ENCODE peak calls at places on chromosomes 5 and 9, in six cellular contexts. Z is OCI-LY7, J is fibroblast of lung, X is SK-N-SH, H is MM.1S, O is A549. G is an unnamed sample. For H3K4me1, the result is how much of the 10 kb centered on the place peaks cover.

GRCh38 chr9:134863306-134863902 is 17.2 kb upstream of the FCN2 start:
- DNase-seq in X (no peak), O (no peak), H (no peak), Z (no peak), J (no peak), G (no peak)

GRCh38 chr9:120331913-120332312 is 248.1 kb downstream of the CDK5RAP2 start:
- DNase-seq in X (no peak), H (no peak), Z (no peak), O (no peak), J (peak), G (no peak)

GRCh38 chr5:2148312-2149195 is 265.8 kb upstream of the IRX4 start:
- DNase-seq in Z (no peak), X (no peak), J (no peak), O (no peak), H (no peak), G (no peak)

GRCh38 chr5:61330879-61331406 is 1.1 kb upstream of the ZSWIM6 start:
- DNase-seq in O (peak), H (peak), X (peak), Z (peak), J (peak), G (peak)

GRCh38 chr5:64341340-64341739 is 164.5 kb upstream of the RGS7BP start:
- DNase-seq in X (no peak), Z (no peak), O (no peak), H (no peak), J (no peak), G (no peak)

GRCh38 chr9:93094294-93095204 is 1.5 kb upstream of the CARD19 start:
- DNase-seq in X (no peak), O (no peak), H (peak), Z (peak), J (no peak), G (peak)

GRCh38 chr5:31783762-31784161 is 144.8 kb downstream of the PDZD2 start:
- DNase-seq in J (no peak), H (no peak), X (peak), Z (no peak), O (no peak), G (no peak)

GRCh38 chr9:97904725-97905124 is 17.6 kb downstream of the TRMO start:
- DNase-seq in Z (no peak), X (no peak), H (no peak), J (no peak), O (no peak), G (peak)

GRCh38 chr5:63961598-63962161 is 565 bp downstream of the HTR1A start:
- DNase-seq in Z (no peak), J (no peak), H (no peak), X (no peak), O (no peak), G (no peak)

GRCh38 chr5:149367249-149367971 is 9.6 kb downstream of the PCYOX1L start:
- DNase-seq in J (peak), X (peak), Z (peak), H (peak), O (peak), G (peak)

GRCh38 chr5:127650022-127650421 is 1.1 kb downstream of the CTXN3 start:
- DNase-seq in O (no peak), X (no peak), Z (no peak), J (no peak), H (no peak), G (no peak)

GRCh38 chr9:37969130-37969529 is 65.2 kb upstream of the SLC25A51 start:
- DNase-seq in O (peak), Z (no peak), X (no peak), J (peak), H (no peak), G (no peak)

GRCh38 chr9:37966443-37967271 is 62.7 kb upstream of the SLC25A51 start:
- DNase-seq in O (no peak), Z (no peak), H (no peak), X (no peak), J (peak), G (no peak)

GRCh38 chr9:37967681-37968080 is 63.8 kb upstream of the SLC25A51 start:
- DNase-seq in O (no peak), Z (no peak), X (no peak), J (no peak), H (no peak), G (no peak)

GRCh38 chr9:37968228-37968672 is 64.3 kb upstream of the SLC25A51 start:
- DNase-seq in O (peak), H (no peak), Z (no peak), X (no peak), J (peak), G (no peak)

DNA sequence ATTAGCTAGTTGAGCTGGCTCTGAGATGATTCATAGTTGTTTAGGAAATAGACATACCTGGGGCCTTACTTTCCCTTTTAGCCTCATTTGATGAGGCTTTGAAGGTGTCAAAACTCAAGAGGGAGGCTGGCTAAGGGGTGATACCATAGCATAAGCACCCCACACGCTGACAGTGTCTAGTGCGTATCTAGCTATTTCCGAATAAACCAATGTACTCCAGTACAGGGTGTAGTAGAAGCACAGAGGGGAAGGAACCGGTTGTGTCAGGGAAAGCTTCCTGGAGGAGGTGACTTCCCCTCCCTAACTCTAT is 63.3 kb upstream of the SLC25A51 start:
- DNase-seq in J (no peak), H (no peak), Z (no peak), X (no peak), O (no peak), G (no peak)
- H3K4me1 ChIP-seq in J (under half), H (under half), Z (under half), X (half or more), O (half or more), G (under half)

GRCh38 chr5:56825222-56825824 is 10.0 kb downstream of the MAP3K1 start:
- DNase-seq in X (no peak), J (no peak), O (no peak), H (no peak), Z (no peak), G (no peak)

GRCh38 chr5:56827923-56828322 is 12.6 kb downstream of the MAP3K1 start:
- DNase-seq in X (no peak), J (no peak), O (no peak), H (no peak), Z (no peak), G (no peak)

GRCh38 chr5:56829137-56829536 is 13.8 kb downstream of the MAP3K1 start:
- DNase-seq in J (peak), Z (no peak), O (no peak), X (no peak), H (peak), G (no peak)

GRCh38 chr5:56824019-56824418 is 8.7 kb downstream of the MAP3K1 start:
- DNase-seq in O (no peak), X (no peak), Z (no peak), J (no peak), H (no peak), G (no peak)

DNA sequence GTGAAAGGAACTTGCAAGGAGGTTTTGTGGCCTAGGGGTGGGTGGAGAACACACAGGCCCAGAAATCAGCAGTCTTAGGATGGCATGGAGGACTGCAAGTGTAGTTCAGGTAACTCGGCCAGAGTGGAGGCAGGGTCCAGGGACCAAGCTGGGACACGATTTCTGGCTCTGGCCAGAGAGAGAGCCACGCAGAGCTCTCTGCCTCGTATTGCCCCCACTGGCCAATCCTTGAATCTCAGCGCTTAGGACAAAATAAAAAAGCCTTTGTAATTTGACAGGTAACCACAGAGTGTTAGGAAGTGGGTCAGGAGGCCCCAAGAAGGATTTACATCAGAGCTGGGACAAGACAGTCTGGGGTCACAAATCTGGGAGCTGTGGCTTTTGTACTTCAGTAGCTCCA is 11.7 kb downstream of the MAP3K1 start:
- DNase-seq in H (peak), X (no peak), O (peak), Z (peak), J (no peak), G (no peak)
- TF ChIP-seq CTCF in H (peak), X (peak), O (no peak), Z (peak), J (peak), G (peak)

DNA sequence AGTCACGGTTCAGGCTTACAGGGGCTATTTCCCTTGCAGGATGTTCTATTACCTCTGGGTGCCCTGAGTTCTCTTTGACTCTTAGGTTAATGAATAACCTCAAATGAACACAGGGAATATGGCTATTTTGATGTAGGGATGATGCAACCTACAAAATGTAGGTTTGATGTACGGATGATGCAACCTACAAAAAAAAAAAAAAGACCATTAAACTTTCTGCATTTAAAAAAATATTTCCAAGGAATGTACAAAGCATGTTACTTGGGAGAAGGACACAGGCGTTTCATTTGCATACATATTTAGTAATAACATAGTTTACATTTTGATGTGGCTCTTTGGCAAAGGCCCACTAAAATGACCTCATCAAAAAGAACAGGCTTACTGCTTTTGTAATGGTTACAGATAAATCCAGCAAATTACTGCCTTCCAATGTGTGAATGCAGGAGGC is 36.3 kb downstream of the ZNF474 start:
- DNase-seq in O (peak), H (no peak), X (no peak), J (peak), Z (no peak), G (no peak)
- H3K4me2 ChIP-seq in O (peak), H (no peak), X (no peak), J (no peak), Z (no peak), G (no peak)

GRCh38 chr5:96714450-96714849 is 52.3 kb downstream of the CAST start:
- DNase-seq in X (no peak), H (no peak), O (no peak), J (peak), Z (no peak), G (no peak)

GRCh38 chr5:96716716-96717115 is 54.5 kb downstream of the CAST start:
- DNase-seq in J (no peak), O (no peak), H (no peak), X (no peak), Z (no peak), G (no peak)

GRCh38 chr5:96712100-96712746 is 50.0 kb downstream of the CAST start:
- DNase-seq in H (no peak), X (no peak), O (no peak), J (peak), Z (no peak), G (no peak)

GRCh38 chr5:96716007-96716406 is 53.8 kb downstream of the CAST start:
- DNase-seq in Z (no peak), O (no peak), X (no peak), J (no peak), H (no peak), G (no peak)

GRCh38 chr5:96714951-96715451 is 52.8 kb downstream of the CAST start:
- DNase-seq in Z (peak), H (no peak), X (no peak), J (peak), O (peak), G (no peak)
- H3K4me1 ChIP-seq in Z (under half), H (under half), X (under half), J (under half), O (under half), G (under half)